ENCODE peak calls at places on chromosomes 3 and 15, in seven cellular contexts. M, P, K, Z, L, I and A are unnamed samples. For H3K9me3, the result is how much of the 10 kb centered on the place peaks cover.

GRCh38 chr3:130429069-130430023 is 83.9 kb downstream of the COL6A5 start:
- DNase-seq in P (no peak), Z (no peak), M (no peak), K (no peak), L (no peak), I (no peak), A (no peak)

GRCh38 chr3:122680381-122681293 is at the start of gene PARP14:
- DNase-seq in I (peak), Z (peak), M (peak), L (peak), P (peak), K (peak), A (peak)

GRCh38 chr3:124178531-124178930 is 186.6 kb upstream of the ROPN1 start:
- DNase-seq in K (no peak), L (no peak), M (no peak), I (no peak), P (no peak), Z (no peak), A (no peak)

GRCh38 chr3:126548556-126549466 is 9.9 kb downstream of the C3orf22 start:
- DNase-seq in L (no peak), K (peak), P (no peak), Z (no peak), I (no peak), M (peak), A (peak)

GRCh38 chr3:119184808-119185690 is 11.7 kb downstream of the UPK1B start:
- DNase-seq in M (no peak), Z (peak), L (no peak), P (no peak), K (no peak), I (peak), A (no peak)

GRCh38 chr3:55416381-55416821 is 70.7 kb downstream of the WNT5A start:
- DNase-seq in K (no peak), P (no peak), L (no peak), M (no peak), I (peak), Z (no peak), A (no peak)

GRCh38 chr15:68637755-68638405 is 59.1 kb downstream of the CORO2B start:
- DNase-seq in I (no peak), P (no peak), M (peak), Z (no peak), L (no peak), K (peak), A (no peak)

GRCh38 chr3:70248856-70249255 is 63.6 kb downstream of the MDFIC2 start:
- DNase-seq in K (no peak), M (no peak), L (no peak), P (no peak), I (no peak), Z (no peak), A (no peak)

GRCh38 chr15:90219421-90220141 is 14.2 kb downstream of the CIB1 start:
- DNase-seq in P (peak), L (no peak), Z (peak), K (no peak), M (peak), I (no peak), A (peak)

GRCh38 chr15:63476229-63476632 is 28.2 kb upstream of the USP3 start:
- DNase-seq in I (peak), K (no peak), Z (peak), M (no peak), L (peak), P (no peak), A (no peak)

GRCh38 chr3:17369973-17370372 is 372.5 kb downstream of the TBC1D5 start:
- DNase-seq in M (no peak), I (no peak), P (no peak), K (no peak), Z (no peak), L (no peak), A (no peak)

GRCh38 chr3:131142580-131142979 is 115.9 kb downstream of the NEK11 start:
- DNase-seq in K (no peak), M (no peak), P (no peak), I (no peak), Z (no peak), L (no peak), A (no peak)

GRCh38 chr3:149576071-149576564 is 81.7 kb downstream of the WWTR1 start:
- DNase-seq in P (no peak), M (peak), L (peak), I (peak), Z (peak), K (peak), A (no peak)

GRCh38 chr3:119829431-119829830 is 47.5 kb downstream of the NR1I2 start:
- DNase-seq in L (no peak), M (no peak), Z (no peak), P (no peak), K (no peak), I (no peak), A (no peak)

GRCh38 chr15:71885390-71885789 is 75.0 kb downstream of the NR2E3 start:
- DNase-seq in M (no peak), K (no peak), Z (no peak), L (no peak), P (no peak), I (no peak), A (no peak)

GRCh38 chr3:150385296-150386242 is 22.5 kb upstream of the TSC22D2 start:
- DNase-seq in M (no peak), I (no peak), L (no peak), K (no peak), P (no peak), Z (no peak), A (no peak)

GRCh38 chr3:128070898-128071591 is 18.8 kb downstream of the SEC61A1 start:
- DNase-seq in Z (no peak), K (no peak), I (no peak), L (no peak), M (no peak), P (no peak), A (no peak)

GRCh38 chr3:171453175-171453868 is 6.9 kb downstream of the TNIK start:
- DNase-seq in P (no peak), L (no peak), M (no peak), K (no peak), I (no peak), Z (no peak), A (no peak)

GRCh38 chr3:84891851-84892250 is 66.9 kb upstream of the CADM2 start:
- DNase-seq in K (no peak), P (no peak), Z (no peak), M (no peak), I (no peak), L (no peak), A (no peak)

DNA sequence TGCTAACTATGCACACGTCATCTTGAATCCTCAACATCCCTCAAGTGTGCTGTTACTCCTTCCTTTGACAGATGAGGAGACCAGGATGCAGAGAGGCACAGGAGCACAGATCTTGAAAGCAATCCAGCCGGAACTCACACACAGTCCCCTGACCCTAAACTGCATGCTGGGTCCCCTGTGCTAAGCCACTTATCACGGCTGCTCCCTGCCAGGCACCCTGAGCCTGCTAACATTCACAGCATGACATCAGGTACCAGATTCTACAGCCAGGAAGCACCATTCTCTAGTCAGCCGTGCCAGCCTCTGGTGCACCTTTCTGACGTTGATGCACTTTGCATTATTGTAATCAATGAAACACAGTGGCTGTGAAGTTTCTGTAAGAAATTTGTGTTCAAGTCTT is 247.3 kb downstream of the OCA2 start:
- DNase-seq in P (no peak), K (no peak), I (no peak), Z (no peak), M (no peak), L (no peak), A (no peak)
- H3K9me3 ChIP-seq in P (under half), K (under half), I (under half), Z (under half), M (under half), L (under half), A (under half)

GRCh38 chr3:42115223-42115622 is 24.1 kb downstream of the TRAK1 start:
- DNase-seq in L (no peak), I (no peak), K (peak), M (no peak), P (no peak), Z (no peak), A (no peak)

GRCh38 chr3:42114130-42114529 is 23.0 kb downstream of the TRAK1 start:
- DNase-seq in Z (no peak), P (no peak), K (no peak), M (no peak), L (no peak), I (no peak), A (no peak)

GRCh38 chr3:42115946-42116345 is 24.8 kb downstream of the TRAK1 start:
- DNase-seq in M (no peak), K (no peak), L (no peak), P (no peak), I (no peak), Z (no peak), A (no peak)

GRCh38 chr3:42117175-42118008 is 26.2 kb downstream of the TRAK1 start:
- DNase-seq in K (no peak), L (peak), P (no peak), M (peak), Z (peak), I (no peak), A (no peak)

DNA sequence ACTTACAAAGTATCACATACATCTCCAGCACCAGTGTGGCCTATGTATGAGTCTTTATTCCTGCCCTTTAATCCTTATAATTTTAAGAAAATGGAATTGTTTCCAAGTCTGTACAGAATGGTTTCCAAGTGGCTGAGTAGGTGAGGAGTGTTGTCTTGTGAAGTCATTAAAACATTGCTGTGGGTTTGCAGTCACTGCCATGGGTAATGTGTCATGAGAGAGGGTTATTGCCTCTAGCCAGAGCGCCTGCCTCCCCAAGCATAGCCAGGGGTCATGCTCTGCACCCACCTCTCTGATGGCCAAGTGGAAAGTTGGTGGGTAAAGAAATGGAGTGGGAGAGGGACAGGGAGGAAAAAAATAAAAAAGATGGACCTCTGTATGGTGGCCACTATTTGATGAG is 25.3 kb downstream of the TRAK1 start:
- DNase-seq in Z (no peak), K (no peak), L (no peak), M (no peak), I (no peak), P (no peak), A (no peak)
- H3K9me3 ChIP-seq in Z (under half), K (under half), L (under half), M (under half), I (under half), P (under half), A (under half)

GRCh38 chr3:197701851-197702250 is 34.9 kb downstream of the RUBCN start:
- DNase-seq in M (no peak), P (no peak), Z (no peak), I (no peak), K (no peak), L (peak), A (no peak)
- H3K9me3 ChIP-seq in M (under half), P (under half), Z (under half), I (under half), K (under half), L (under half), A (under half)

DNA sequence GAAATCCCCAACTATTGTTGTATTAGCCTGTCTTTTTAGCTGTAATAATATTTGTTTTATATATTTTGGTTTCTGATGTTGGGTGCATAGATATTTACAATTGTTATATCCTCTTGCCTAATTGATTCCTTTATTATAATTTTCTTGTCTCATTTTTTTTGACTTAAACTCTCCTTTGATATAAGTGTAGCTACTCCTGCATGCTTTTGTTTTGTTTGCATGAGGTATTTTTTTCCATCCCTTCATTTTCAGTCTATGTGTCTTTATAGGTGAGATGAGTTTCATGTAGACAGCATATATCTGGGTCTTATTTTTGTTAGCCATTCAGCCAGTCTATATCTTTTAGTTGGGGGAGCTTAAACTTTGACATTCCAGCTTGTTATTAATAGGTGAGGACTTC is 37.4 kb downstream of the FAIM start:
- DNase-seq in L (no peak), I (no peak), P (no peak), K (no peak), M (no peak), Z (no peak), A (no peak)
- H3K9me3 ChIP-seq in L (under half), I (under half), P (under half), K (half or more), M (under half), Z (under half), A (under half)

GRCh38 chr15:52784799-52785671 is 5.1 kb downstream of the ONECUT1 start:
- DNase-seq in P (no peak), L (no peak), I (no peak), M (no peak), K (no peak), Z (no peak), A (no peak)

GRCh38 chr15:52787123-52787503 is 3.0 kb downstream of the ONECUT1 start:
- DNase-seq in Z (no peak), K (no peak), P (no peak), I (no peak), L (no peak), M (no peak), A (no peak)

GRCh38 chr15:52783929-52784798 is 6.0 kb downstream of the ONECUT1 start:
- DNase-seq in M (no peak), L (no peak), P (no peak), K (no peak), Z (peak), I (no peak), A (no peak)

GRCh38 chr15:52786436-52787122 is 3.6 kb downstream of the ONECUT1 start:
- DNase-seq in I (no peak), P (no peak), Z (no peak), K (no peak), M (no peak), L (no peak), A (no peak)

DNA sequence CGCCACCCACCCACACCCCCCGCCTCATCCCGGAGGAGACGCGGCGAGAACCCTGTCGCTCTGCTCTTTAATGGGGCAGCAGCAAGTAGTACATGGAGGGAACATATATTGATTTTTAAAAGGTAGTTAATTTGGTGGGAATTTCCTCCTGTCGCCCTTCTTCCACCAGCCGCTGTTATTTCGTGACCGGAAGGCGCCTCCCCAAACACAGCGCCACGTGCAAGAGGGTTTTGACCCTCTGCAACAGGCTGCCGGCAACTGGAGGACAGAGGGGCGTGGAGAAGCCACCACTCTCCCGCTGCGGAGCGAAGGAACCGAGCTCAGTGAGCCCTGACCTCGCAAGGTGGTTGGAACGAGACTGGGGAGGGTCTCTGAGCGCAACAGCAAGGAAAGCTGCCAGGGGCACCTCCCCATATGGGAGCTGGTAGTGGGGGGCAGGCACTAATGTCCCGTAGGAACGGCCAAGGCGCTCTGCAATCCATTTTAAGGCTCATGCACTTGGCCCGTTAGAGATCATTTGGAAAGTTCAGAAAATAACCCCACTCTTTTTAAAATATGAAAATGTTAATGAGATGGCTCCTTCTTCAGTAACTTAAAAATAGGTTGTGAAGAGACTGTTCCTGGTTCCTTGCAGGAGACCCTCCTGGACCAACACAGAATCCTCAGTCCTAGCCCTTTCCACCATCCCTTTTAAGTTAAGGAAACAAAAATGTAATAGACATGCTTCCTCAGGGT is 4.3 kb downstream of the ONECUT1 start:
- DNase-seq in L (no peak), I (no peak), M (no peak), K (no peak), Z (no peak), P (no peak), A (no peak)
- H3K9me3 ChIP-seq in L (under half), I (under half), M (under half), K (under half), Z (under half), P (under half), A (under half)

GRCh38 chr15:26662226-26662750 is 110.6 kb downstream of the GABRB3 start:
- DNase-seq in K (no peak), I (no peak), P (no peak), Z (no peak), L (no peak), M (no peak), A (no peak)

GRCh38 chr15:26656080-26656479 is 116.8 kb downstream of the GABRB3 start:
- DNase-seq in I (no peak), L (no peak), K (no peak), P (no peak), M (no peak), Z (no peak), A (no peak)

GRCh38 chr15:26661107-26661506 is 111.8 kb downstream of the GABRB3 start:
- DNase-seq in M (no peak), K (no peak), Z (no peak), P (no peak), L (no peak), I (no peak), A (no peak)

GRCh38 chr15:26665950-26666921 is 106.6 kb downstream of the GABRB3 start:
- DNase-seq in P (no peak), L (no peak), M (no peak), I (no peak), K (no peak), Z (no peak), A (no peak)

GRCh38 chr15:26661727-26662126 is 111.1 kb downstream of the GABRB3 start:
- DNase-seq in L (no peak), I (no peak), P (no peak), K (no peak), M (no peak), Z (no peak), A (no peak)
- H3K9me3 ChIP-seq in L (under half), I (under half), P (under half), K (under half), M (under half), Z (under half), A (under half)

DNA sequence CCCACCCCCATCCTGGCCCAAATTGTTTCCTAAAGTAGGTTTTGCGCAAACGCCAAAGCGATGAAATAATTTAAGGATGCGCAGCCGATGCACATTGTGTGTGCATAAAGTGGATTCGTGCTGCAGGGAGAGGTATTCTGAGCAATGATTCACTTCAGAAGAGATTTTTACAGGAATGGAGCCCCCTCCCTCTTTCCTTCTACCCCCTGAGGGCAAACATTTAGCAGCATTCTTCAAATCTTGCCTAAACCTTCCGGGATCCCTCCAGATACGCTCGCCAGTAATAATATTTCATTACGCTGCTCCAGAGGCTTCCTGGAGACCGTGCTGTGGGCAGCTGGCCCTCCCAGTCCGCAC is 14.6 kb downstream of the ZIC4 start:
- DNase-seq in L (no peak), I (no peak), M (no peak), K (no peak), P (no peak), Z (no peak), A (no peak)
- H3K9me3 ChIP-seq in L (under half), I (under half), M (under half), K (under half), P (under half), Z (under half), A (under half)

GRCh38 chr15:62269504-62269903 is 104.4 kb upstream of the C2CD4B start:
- DNase-seq in P (no peak), K (no peak), I (no peak), L (no peak), Z (no peak), M (no peak), A (no peak)
- H3K9me3 ChIP-seq in P (under half), K (under half), I (under half), L (under half), Z (under half), M (under half), A (under half)